ENCODE peak calls at places on chromosomes 13 and 19, in six cellular contexts. One of them, this sample, is unnamed.

GRCh38 chr19:35724560-35724959 is 6.8 kb downstream of the KMT2B start:
- DNase-seq in sciatic nerve: no peak
- DNase-seq in upper lobe of right lung: no peak
- DNase-seq in activated CD4-positive, alpha-beta T cell treated with anti-CD3 and anti-CD28 coated beads, Interleukin-2, amount 50 U/mL, for 1 hour: no peak
- DNase-seq in neural crest cell: no peak
- DNase-seq in GM12865: no peak
- DNase-seq in this sample: no peak

GRCh38 chr19:10644351-10645007 is 9.7 kb upstream of the ILF3 start:
- DNase-seq in GM12865: peak
- DNase-seq in neural crest cell: peak
- DNase-seq in sciatic nerve: peak
- DNase-seq in activated CD4-positive, alpha-beta T cell treated with anti-CD3 and anti-CD28 coated beads, Interleukin-2, amount 50 U/mL, for 1 hour: peak
- DNase-seq in upper lobe of right lung: peak
- DNase-seq in this sample: peak

GRCh38 chr19:35509018-35509652 is 4.3 kb downstream of the DMKN start:
- DNase-seq in sciatic nerve: no peak
- DNase-seq in upper lobe of right lung: peak
- DNase-seq in GM12865: peak
- DNase-seq in neural crest cell: no peak
- DNase-seq in activated CD4-positive, alpha-beta T cell treated with anti-CD3 and anti-CD28 coated beads, Interleukin-2, amount 50 U/mL, for 1 hour: peak
- DNase-seq in this sample: peak

GRCh38 chr19:13717194-13717643 is 47.1 kb upstream of the MRI1 start:
- DNase-seq in sciatic nerve: no peak
- DNase-seq in GM12865: no peak
- DNase-seq in neural crest cell: no peak
- DNase-seq in activated CD4-positive, alpha-beta T cell treated with anti-CD3 and anti-CD28 coated beads, Interleukin-2, amount 50 U/mL, for 1 hour: no peak
- DNase-seq in upper lobe of right lung: no peak
- DNase-seq in this sample: no peak

GRCh38 chr13:23433171-23434153 is at the start of gene SACS:
- DNase-seq in sciatic nerve: no peak
- DNase-seq in upper lobe of right lung: no peak
- DNase-seq in neural crest cell: peak
- DNase-seq in activated CD4-positive, alpha-beta T cell treated with anti-CD3 and anti-CD28 coated beads, Interleukin-2, amount 50 U/mL, for 1 hour: no peak
- DNase-seq in GM12865: no peak
- DNase-seq in this sample: no peak

GRCh38 chr13:58343081-58343480 is 711.5 kb downstream of the PCDH17 start:
- DNase-seq in activated CD4-positive, alpha-beta T cell treated with anti-CD3 and anti-CD28 coated beads, Interleukin-2, amount 50 U/mL, for 1 hour: no peak
- DNase-seq in GM12865: no peak
- DNase-seq in upper lobe of right lung: no peak
- DNase-seq in neural crest cell: no peak
- DNase-seq in sciatic nerve: no peak
- DNase-seq in this sample: no peak

GRCh38 chr13:112955271-112955937 is 13.6 kb upstream of the MCF2L start:
- DNase-seq in GM12865: no peak
- DNase-seq in upper lobe of right lung: no peak
- DNase-seq in sciatic nerve: peak
- DNase-seq in activated CD4-positive, alpha-beta T cell treated with anti-CD3 and anti-CD28 coated beads, Interleukin-2, amount 50 U/mL, for 1 hour: no peak
- DNase-seq in neural crest cell: no peak
- DNase-seq in this sample: no peak

GRCh38 chr19:33426621-33427475 is 53.3 kb downstream of the CEBPG start:
- DNase-seq in activated CD4-positive, alpha-beta T cell treated with anti-CD3 and anti-CD28 coated beads, Interleukin-2, amount 50 U/mL, for 1 hour: no peak
- DNase-seq in GM12865: no peak
- DNase-seq in neural crest cell: no peak
- DNase-seq in sciatic nerve: no peak
- DNase-seq in upper lobe of right lung: peak
- DNase-seq in this sample: no peak

GRCh38 chr13:64206430-64207225 is 2791.0 kb upstream of the PCDH20 start:
- DNase-seq in sciatic nerve: no peak
- DNase-seq in upper lobe of right lung: no peak
- DNase-seq in GM12865: no peak
- DNase-seq in activated CD4-positive, alpha-beta T cell treated with anti-CD3 and anti-CD28 coated beads, Interleukin-2, amount 50 U/mL, for 1 hour: no peak
- DNase-seq in neural crest cell: no peak
- DNase-seq in this sample: no peak

GRCh38 chr19:38318595-38319142 is 976 bp upstream of the KCNK6 start:
- DNase-seq in GM12865: no peak
- DNase-seq in upper lobe of right lung: no peak
- DNase-seq in sciatic nerve: no peak
- DNase-seq in activated CD4-positive, alpha-beta T cell treated with anti-CD3 and anti-CD28 coated beads, Interleukin-2, amount 50 U/mL, for 1 hour: no peak
- DNase-seq in neural crest cell: no peak
- DNase-seq in this sample: no peak

GRCh38 chr19:38721977-38722773 is 22.1 kb downstream of the CAPN12 start:
- DNase-seq in activated CD4-positive, alpha-beta T cell treated with anti-CD3 and anti-CD28 coated beads, Interleukin-2, amount 50 U/mL, for 1 hour: no peak
- DNase-seq in neural crest cell: peak
- DNase-seq in GM12865: no peak
- DNase-seq in upper lobe of right lung: no peak
- DNase-seq in sciatic nerve: peak
- DNase-seq in this sample: no peak

GRCh38 chr13:61795580-61795979 is 379.9 kb upstream of the PCDH20 start:
- DNase-seq in neural crest cell: no peak
- DNase-seq in upper lobe of right lung: no peak
- DNase-seq in GM12865: no peak
- DNase-seq in activated CD4-positive, alpha-beta T cell treated with anti-CD3 and anti-CD28 coated beads, Interleukin-2, amount 50 U/mL, for 1 hour: no peak
- DNase-seq in sciatic nerve: no peak
- DNase-seq in this sample: no peak

GRCh38 chr19:1154731-1155351 is 19.2 kb downstream of the SBNO2 start:
- DNase-seq in activated CD4-positive, alpha-beta T cell treated with anti-CD3 and anti-CD28 coated beads, Interleukin-2, amount 50 U/mL, for 1 hour: no peak
- DNase-seq in neural crest cell: no peak
- DNase-seq in GM12865: no peak
- DNase-seq in upper lobe of right lung: peak
- DNase-seq in sciatic nerve: peak
- DNase-seq in this sample: no peak

GRCh38 chr13:110341445-110342247 is 34.6 kb downstream of the COL4A2 start:
- DNase-seq in GM12865: no peak
- DNase-seq in upper lobe of right lung: no peak
- DNase-seq in sciatic nerve: no peak
- DNase-seq in activated CD4-positive, alpha-beta T cell treated with anti-CD3 and anti-CD28 coated beads, Interleukin-2, amount 50 U/mL, for 1 hour: no peak
- DNase-seq in neural crest cell: no peak
- DNase-seq in this sample: no peak

GRCh38 chr19:41321600-41322270 is 11.8 kb downstream of the CCDC97 start:
- DNase-seq in activated CD4-positive, alpha-beta T cell treated with anti-CD3 and anti-CD28 coated beads, Interleukin-2, amount 50 U/mL, for 1 hour: no peak
- DNase-seq in GM12865: peak
- DNase-seq in neural crest cell: peak
- DNase-seq in sciatic nerve: no peak
- DNase-seq in upper lobe of right lung: no peak
- DNase-seq in this sample: peak

GRCh38 chr19:6610934-6611370 is 20.0 kb upstream of the CD70 start:
- DNase-seq in activated CD4-positive, alpha-beta T cell treated with anti-CD3 and anti-CD28 coated beads, Interleukin-2, amount 50 U/mL, for 1 hour: no peak
- DNase-seq in neural crest cell: no peak
- DNase-seq in sciatic nerve: no peak
- DNase-seq in GM12865: no peak
- DNase-seq in upper lobe of right lung: no peak
- DNase-seq in this sample: no peak

GRCh38 chr19:33688657-33688992 is 66.9 kb downstream of the CHST8 start:
- DNase-seq in sciatic nerve: no peak
- DNase-seq in GM12865: no peak
- DNase-seq in activated CD4-positive, alpha-beta T cell treated with anti-CD3 and anti-CD28 coated beads, Interleukin-2, amount 50 U/mL, for 1 hour: no peak
- DNase-seq in neural crest cell: no peak
- DNase-seq in upper lobe of right lung: peak
- DNase-seq in this sample: no peak

GRCh38 chr13:100173203-100173602 is 84.3 kb downstream of the PCCA start:
- DNase-seq in activated CD4-positive, alpha-beta T cell treated with anti-CD3 and anti-CD28 coated beads, Interleukin-2, amount 50 U/mL, for 1 hour: no peak
- DNase-seq in upper lobe of right lung: no peak
- DNase-seq in neural crest cell: no peak
- DNase-seq in sciatic nerve: no peak
- DNase-seq in GM12865: no peak
- DNase-seq in this sample: no peak

GRCh38 chr19:2685204-2685704 is 17.2 kb downstream of the GNG7 start:
- DNase-seq in activated CD4-positive, alpha-beta T cell treated with anti-CD3 and anti-CD28 coated beads, Interleukin-2, amount 50 U/mL, for 1 hour: no peak
- DNase-seq in sciatic nerve: no peak
- DNase-seq in neural crest cell: no peak
- DNase-seq in upper lobe of right lung: no peak
- DNase-seq in GM12865: no peak
- DNase-seq in this sample: no peak

GRCh38 chr19:30288957-30289735 is 83.0 kb upstream of the ZNF536 start:
- DNase-seq in GM12865: no peak
- DNase-seq in activated CD4-positive, alpha-beta T cell treated with anti-CD3 and anti-CD28 coated beads, Interleukin-2, amount 50 U/mL, for 1 hour: no peak
- DNase-seq in upper lobe of right lung: no peak
- DNase-seq in sciatic nerve: no peak
- DNase-seq in neural crest cell: no peak
- DNase-seq in this sample: no peak

GRCh38 chr19:51093066-51093465 is 10.4 kb upstream of the KLK14 start:
- DNase-seq in GM12865: no peak
- DNase-seq in neural crest cell: no peak
- DNase-seq in upper lobe of right lung: no peak
- DNase-seq in sciatic nerve: no peak
- DNase-seq in activated CD4-positive, alpha-beta T cell treated with anti-CD3 and anti-CD28 coated beads, Interleukin-2, amount 50 U/mL, for 1 hour: no peak
- DNase-seq in this sample: no peak

GRCh38 chr19:35417278-35417677 is 30.8 kb upstream of the FFAR2 start:
- DNase-seq in neural crest cell: no peak
- DNase-seq in activated CD4-positive, alpha-beta T cell treated with anti-CD3 and anti-CD28 coated beads, Interleukin-2, amount 50 U/mL, for 1 hour: no peak
- DNase-seq in GM12865: no peak
- DNase-seq in upper lobe of right lung: no peak
- DNase-seq in sciatic nerve: no peak
- DNase-seq in this sample: no peak

GRCh38 chr19:34667349-34668076 is 9.4 kb downstream of the SCGB2B2 start:
- DNase-seq in activated CD4-positive, alpha-beta T cell treated with anti-CD3 and anti-CD28 coated beads, Interleukin-2, amount 50 U/mL, for 1 hour: no peak
- DNase-seq in neural crest cell: no peak
- DNase-seq in GM12865: no peak
- DNase-seq in upper lobe of right lung: peak
- DNase-seq in sciatic nerve: no peak
- DNase-seq in this sample: no peak

GRCh38 chr13:94020833-94021232 is 458.6 kb downstream of the DCT start:
- DNase-seq in upper lobe of right lung: no peak
- DNase-seq in sciatic nerve: no peak
- DNase-seq in neural crest cell: no peak
- DNase-seq in GM12865: no peak
- DNase-seq in activated CD4-positive, alpha-beta T cell treated with anti-CD3 and anti-CD28 coated beads, Interleukin-2, amount 50 U/mL, for 1 hour: no peak
- DNase-seq in this sample: no peak

GRCh38 chr19:4013886-4014540 is 6.5 kb downstream of the PIAS4 start:
- DNase-seq in neural crest cell: no peak
- DNase-seq in activated CD4-positive, alpha-beta T cell treated with anti-CD3 and anti-CD28 coated beads, Interleukin-2, amount 50 U/mL, for 1 hour: no peak
- DNase-seq in sciatic nerve: no peak
- DNase-seq in upper lobe of right lung: no peak
- DNase-seq in GM12865: no peak
- DNase-seq in this sample: no peak